ENCODE peak calls at places on chromosomes 6 and 20, in four cellular contexts. One of them, this sample, is unnamed.

GRCh38 chr6:157761331-157761921 is 61.6 kb upstream of the SNX9 start:
- DNase-seq in CD4-positive, alpha-beta memory T cell: peak
- DNase-seq in mucosa of descending colon: no peak
- DNase-seq in GM12865: peak
- DNase-seq in this sample: no peak

GRCh38 chr6:74873911-74874310 is 331.9 kb downstream of the COL12A1 start:
- DNase-seq in mucosa of descending colon: no peak
- DNase-seq in CD4-positive, alpha-beta memory T cell: no peak
- DNase-seq in GM12865: no peak
- DNase-seq in this sample: no peak

GRCh38 chr20:5686381-5687105 is 63.7 kb upstream of the SHLD1 start:
- DNase-seq in mucosa of descending colon: no peak
- DNase-seq in GM12865: no peak
- DNase-seq in CD4-positive, alpha-beta memory T cell: no peak
- DNase-seq in this sample: no peak

GRCh38 chr20:50438986-50439407 is 71.2 kb upstream of the PTPN1 start:
- DNase-seq in mucosa of descending colon: peak
- DNase-seq in CD4-positive, alpha-beta memory T cell: no peak
- DNase-seq in GM12865: no peak
- DNase-seq in this sample: no peak

GRCh38 chr6:162245831-162246230 is 481.7 kb downstream of the PRKN start:
- DNase-seq in GM12865: no peak
- DNase-seq in mucosa of descending colon: no peak
- DNase-seq in CD4-positive, alpha-beta memory T cell: no peak
- DNase-seq in this sample: no peak

GRCh38 chr20:56433221-56433879 is 21.3 kb downstream of the CASS4 start:
- DNase-seq in GM12865: no peak
- DNase-seq in CD4-positive, alpha-beta memory T cell: no peak
- DNase-seq in mucosa of descending colon: no peak
- DNase-seq in this sample: no peak

GRCh38 chr6:130473886-130474285 is 108.1 kb downstream of the TMEM200A start:
- DNase-seq in GM12865: no peak
- DNase-seq in mucosa of descending colon: no peak
- DNase-seq in CD4-positive, alpha-beta memory T cell: no peak
- DNase-seq in this sample: no peak

GRCh38 chr6:107079429-107079828 is 35.9 kb downstream of the BEND3 start:
- DNase-seq in GM12865: no peak
- DNase-seq in CD4-positive, alpha-beta memory T cell: no peak
- DNase-seq in mucosa of descending colon: no peak
- DNase-seq in this sample: no peak

GRCh38 chr6:138253731-138254130 is 35.4 kb upstream of the PBOV1 start:
- DNase-seq in CD4-positive, alpha-beta memory T cell: no peak
- DNase-seq in mucosa of descending colon: no peak
- DNase-seq in GM12865: no peak
- DNase-seq in this sample: no peak

GRCh38 chr20:22579119-22579427 is 5.3 kb downstream of the FOXA2 start:
- DNase-seq in mucosa of descending colon: peak
- DNase-seq in CD4-positive, alpha-beta memory T cell: no peak
- DNase-seq in GM12865: no peak
- DNase-seq in this sample: no peak

GRCh38 chr6:106053484-106053883 is 32.7 kb upstream of the PRDM1 start:
- DNase-seq in mucosa of descending colon: no peak
- DNase-seq in GM12865: no peak
- DNase-seq in CD4-positive, alpha-beta memory T cell: no peak
- DNase-seq in this sample: no peak

GRCh38 chr6:132812756-132813172 is 1.6 kb upstream of the RPS12 start:
- DNase-seq in mucosa of descending colon: no peak
- DNase-seq in GM12865: no peak
- DNase-seq in CD4-positive, alpha-beta memory T cell: no peak
- DNase-seq in this sample: no peak

GRCh38 chr20:36866681-36867485 is 9.1 kb upstream of the TLDC2 start:
- DNase-seq in CD4-positive, alpha-beta memory T cell: no peak
- DNase-seq in GM12865: peak
- DNase-seq in mucosa of descending colon: no peak
- DNase-seq in this sample: no peak

GRCh38 chr6:147204060-147204785 is at the start of gene STXBP5:
- DNase-seq in GM12865: peak
- DNase-seq in CD4-positive, alpha-beta memory T cell: peak
- DNase-seq in mucosa of descending colon: peak
- DNase-seq in this sample: peak

GRCh38 chr6:3176562-3177355 is 19.4 kb upstream of the TUBB2A start:
- DNase-seq in GM12865: no peak
- DNase-seq in mucosa of descending colon: no peak
- DNase-seq in CD4-positive, alpha-beta memory T cell: no peak
- DNase-seq in this sample: no peak

GRCh38 chr20:32285082-32285620 is 7.7 kb downstream of the KIF3B start:
- DNase-seq in GM12865: peak
- DNase-seq in mucosa of descending colon: no peak
- DNase-seq in CD4-positive, alpha-beta memory T cell: no peak
- DNase-seq in this sample: no peak

GRCh38 chr6:3325210-3325609 is 66.5 kb downstream of the PSMG4 start:
- DNase-seq in GM12865: no peak
- DNase-seq in mucosa of descending colon: no peak
- DNase-seq in CD4-positive, alpha-beta memory T cell: no peak
- DNase-seq in this sample: no peak

GRCh38 chr6:164855281-164855680 is 454.1 kb downstream of the C6orf118 start:
- DNase-seq in GM12865: no peak
- DNase-seq in CD4-positive, alpha-beta memory T cell: no peak
- DNase-seq in mucosa of descending colon: no peak
- DNase-seq in this sample: no peak

GRCh38 chr6:162178666-162179065 is 548.9 kb downstream of the PRKN start:
- DNase-seq in GM12865: no peak
- DNase-seq in CD4-positive, alpha-beta memory T cell: no peak
- DNase-seq in mucosa of descending colon: no peak
- DNase-seq in this sample: no peak

GRCh38 chr6:167779123-167779992 is 47.4 kb upstream of the AFDN start:
- DNase-seq in mucosa of descending colon: no peak
- DNase-seq in CD4-positive, alpha-beta memory T cell: no peak
- DNase-seq in GM12865: no peak
- DNase-seq in this sample: peak

GRCh38 chr6:71420693-71421328 is 132.2 kb downstream of the OGFRL1 start:
- DNase-seq in CD4-positive, alpha-beta memory T cell: no peak
- DNase-seq in GM12865: no peak
- DNase-seq in mucosa of descending colon: peak
- DNase-seq in this sample: peak

GRCh38 chr6:26338810-26339209 is 26.2 kb upstream of the BTN3A2 start:
- DNase-seq in mucosa of descending colon: no peak
- DNase-seq in GM12865: no peak
- DNase-seq in CD4-positive, alpha-beta memory T cell: no peak
- DNase-seq in this sample: no peak

GRCh38 chr20:49270177-49270576 is 7.7 kb downstream of the ZNFX1 start:
- DNase-seq in CD4-positive, alpha-beta memory T cell: no peak
- DNase-seq in GM12865: no peak
- DNase-seq in mucosa of descending colon: no peak
- DNase-seq in this sample: no peak

GRCh38 chr6:167031082-167031709 is 32.0 kb downstream of the CEP43 start:
- DNase-seq in CD4-positive, alpha-beta memory T cell: no peak
- DNase-seq in GM12865: no peak
- DNase-seq in mucosa of descending colon: no peak
- DNase-seq in this sample: no peak

GRCh38 chr6:168596316-168596715 is 155.3 kb downstream of the SMOC2 start:
- DNase-seq in CD4-positive, alpha-beta memory T cell: no peak
- DNase-seq in GM12865: no peak
- DNase-seq in mucosa of descending colon: no peak
- DNase-seq in this sample: no peak

GRCh38 chr20:63742381-63743024 is 2.9 kb downstream of the SLC2A4RG start:
- DNase-seq in mucosa of descending colon: no peak
- DNase-seq in GM12865: no peak
- DNase-seq in CD4-positive, alpha-beta memory T cell: no peak
- DNase-seq in this sample: peak

GRCh38 chr6:24960991-24961475 is 25.3 kb upstream of the RIPOR2 start:
- DNase-seq in mucosa of descending colon: peak
- DNase-seq in CD4-positive, alpha-beta memory T cell: peak
- DNase-seq in GM12865: no peak
- DNase-seq in this sample: no peak

GRCh38 chr6:38499046-38499445 is 140.7 kb downstream of the BTBD9 start:
- DNase-seq in CD4-positive, alpha-beta memory T cell: no peak
- DNase-seq in mucosa of descending colon: no peak
- DNase-seq in GM12865: no peak
- DNase-seq in this sample: no peak

GRCh38 chr6:44456070-44456965 is 68.8 kb downstream of the CDC5L start:
- DNase-seq in mucosa of descending colon: peak
- DNase-seq in CD4-positive, alpha-beta memory T cell: peak
- DNase-seq in GM12865: peak
- DNase-seq in this sample: no peak

GRCh38 chr20:50462093-50462685 is 48.0 kb upstream of the PTPN1 start:
- DNase-seq in GM12865: no peak
- DNase-seq in mucosa of descending colon: no peak
- DNase-seq in CD4-positive, alpha-beta memory T cell: no peak
- DNase-seq in this sample: no peak

GRCh38 chr20:117518-117917 is 24.9 kb upstream of the DEFB126 start:
- DNase-seq in GM12865: no peak
- DNase-seq in mucosa of descending colon: no peak
- DNase-seq in CD4-positive, alpha-beta memory T cell: no peak
- DNase-seq in this sample: no peak

GRCh38 chr6:104955927-104956662 is 812 bp upstream of the LIN28B start:
- DNase-seq in GM12865: no peak
- DNase-seq in CD4-positive, alpha-beta memory T cell: no peak
- DNase-seq in mucosa of descending colon: no peak
- DNase-seq in this sample: no peak

GRCh38 chr6:27672113-27672799 is 199.4 kb upstream of the ZNF184 start:
- DNase-seq in CD4-positive, alpha-beta memory T cell: no peak
- DNase-seq in GM12865: peak
- DNase-seq in mucosa of descending colon: no peak
- DNase-seq in this sample: no peak

GRCh38 chr6:133092771-133093170 is 148.4 kb upstream of the EYA4 start:
- DNase-seq in mucosa of descending colon: no peak
- DNase-seq in CD4-positive, alpha-beta memory T cell: no peak
- DNase-seq in GM12865: peak
- DNase-seq in this sample: no peak

GRCh38 chr6:134744301-134744700 is 205.6 kb downstream of the ALDH8A1 start:
- DNase-seq in mucosa of descending colon: no peak
- DNase-seq in GM12865: no peak
- DNase-seq in CD4-positive, alpha-beta memory T cell: no peak
- DNase-seq in this sample: no peak

GRCh38 chr6:23752414-23752813 is 373.6 kb upstream of the NRSN1 start:
- DNase-seq in mucosa of descending colon: no peak
- DNase-seq in GM12865: no peak
- DNase-seq in CD4-positive, alpha-beta memory T cell: no peak
- DNase-seq in this sample: no peak

GRCh38 chr20:3325864-3326263 is 81.6 kb downstream of the DNAAF9 start:
- DNase-seq in GM12865: no peak
- DNase-seq in mucosa of descending colon: no peak
- DNase-seq in CD4-positive, alpha-beta memory T cell: no peak
- DNase-seq in this sample: no peak

GRCh38 chr6:17448165-17448564 is 54.8 kb downstream of the CAP2 start:
- DNase-seq in GM12865: no peak
- DNase-seq in mucosa of descending colon: no peak
- DNase-seq in CD4-positive, alpha-beta memory T cell: no peak
- DNase-seq in this sample: no peak

GRCh38 chr20:59033093-59033492 is 958 bp upstream of the ATP5F1E start:
- DNase-seq in CD4-positive, alpha-beta memory T cell: no peak
- DNase-seq in mucosa of descending colon: no peak
- DNase-seq in GM12865: no peak
- DNase-seq in this sample: no peak
- H3K4me3 ChIP-seq in CD4-positive, alpha-beta memory T cell: no peak
- H3K4me3 ChIP-seq in mucosa of descending colon: no peak
- H3K4me3 ChIP-seq in GM12865: peak
- H3K4me3 ChIP-seq in this sample: peak

DNA sequence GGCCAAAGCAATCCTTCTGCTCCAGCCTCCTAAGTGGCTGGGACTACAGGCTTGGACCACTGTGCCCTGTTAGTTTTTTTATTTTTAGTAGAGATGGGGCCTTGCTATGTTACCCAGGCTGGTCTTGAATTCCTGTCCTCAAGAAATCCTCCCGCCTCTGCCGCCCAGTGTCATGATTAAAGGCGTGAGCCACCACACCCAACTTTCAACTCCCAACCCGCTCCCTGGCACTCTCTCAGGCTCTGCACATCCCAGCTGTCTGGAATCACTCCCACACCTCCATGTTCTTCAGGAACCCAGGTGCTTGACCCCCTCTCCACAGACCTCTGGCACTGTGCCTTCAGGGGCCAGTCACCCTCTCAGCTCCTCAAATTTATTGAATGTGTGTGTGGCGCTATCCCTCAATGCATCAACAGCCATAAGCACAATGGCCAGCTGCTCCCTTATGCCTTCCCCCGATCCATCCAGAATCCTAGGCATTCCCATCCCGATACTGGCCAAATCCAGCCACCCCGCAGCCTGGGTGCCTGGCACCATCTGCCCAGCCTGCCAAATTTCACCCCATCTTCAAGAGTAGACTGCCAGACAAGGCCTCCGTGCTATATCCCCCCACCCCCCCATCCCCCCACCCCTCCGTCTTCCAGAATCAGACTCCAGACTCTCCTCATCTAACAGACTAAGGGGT is 647 bp upstream of the POU5F1 start:
- DNase-seq in CD4-positive, alpha-beta memory T cell: no peak
- DNase-seq in mucosa of descending colon: no peak
- DNase-seq in GM12865: no peak
- DNase-seq in this sample: no peak
- H3K4me3 ChIP-seq in CD4-positive, alpha-beta memory T cell: no peak
- H3K4me3 ChIP-seq in mucosa of descending colon: no peak
- H3K4me3 ChIP-seq in GM12865: no peak
- H3K4me3 ChIP-seq in this sample: no peak

DNA sequence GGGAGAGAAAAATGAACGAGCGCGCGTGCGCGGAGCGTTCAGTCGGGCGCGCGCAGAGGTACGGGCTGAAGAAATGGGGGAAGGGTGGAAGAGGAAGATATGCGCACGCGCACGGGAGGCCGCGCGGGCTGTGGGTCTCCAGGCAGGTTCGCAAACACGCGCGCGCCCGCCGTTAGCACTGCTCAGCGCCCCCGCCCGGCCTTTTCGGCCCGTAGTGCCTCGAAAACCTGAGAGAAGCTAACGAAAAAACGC is 393 bp downstream of the BCLAF1 start:
- DNase-seq in mucosa of descending colon: peak
- DNase-seq in GM12865: peak
- DNase-seq in CD4-positive, alpha-beta memory T cell: peak
- DNase-seq in this sample: peak
- H3K4me3 ChIP-seq in mucosa of descending colon: peak
- H3K4me3 ChIP-seq in GM12865: peak
- H3K4me3 ChIP-seq in CD4-positive, alpha-beta memory T cell: peak
- H3K4me3 ChIP-seq in this sample: peak

GRCh38 chr6:109382576-109383437 is 540 bp upstream of the CD164 start:
- DNase-seq in GM12865: peak
- DNase-seq in mucosa of descending colon: peak
- DNase-seq in CD4-positive, alpha-beta memory T cell: peak
- DNase-seq in this sample: peak

GRCh38 chr6:109381747-109382575 is at the start of gene CD164:
- DNase-seq in mucosa of descending colon: peak
- DNase-seq in CD4-positive, alpha-beta memory T cell: peak
- DNase-seq in GM12865: peak
- DNase-seq in this sample: peak

GRCh38 chr6:109381007-109381746 is 1.1 kb downstream of the CD164 start:
- DNase-seq in CD4-positive, alpha-beta memory T cell: no peak
- DNase-seq in mucosa of descending colon: no peak
- DNase-seq in GM12865: no peak
- DNase-seq in this sample: no peak

GRCh38 chr6:109383438-109383940 is 1.2 kb upstream of the CD164 start:
- DNase-seq in GM12865: no peak
- DNase-seq in CD4-positive, alpha-beta memory T cell: no peak
- DNase-seq in mucosa of descending colon: no peak
- DNase-seq in this sample: no peak

GRCh38 chr6:109379706-109380105 is 2.6 kb downstream of the CD164 start:
- DNase-seq in GM12865: no peak
- DNase-seq in mucosa of descending colon: no peak
- DNase-seq in CD4-positive, alpha-beta memory T cell: no peak
- DNase-seq in this sample: no peak
- H3K4me3 ChIP-seq in GM12865: peak
- H3K4me3 ChIP-seq in mucosa of descending colon: no peak
- H3K4me3 ChIP-seq in CD4-positive, alpha-beta memory T cell: peak
- H3K4me3 ChIP-seq in this sample: peak

This sample was measured in kidney.